ENCODE peak calls at places on chromosomes 2 and 18, in four cellular contexts. X is vagina, S is osteocyte, E is dermis microvascular lymphatic vessel endothelial cell. L is an unnamed sample.

GRCh38 chr18:13370995-13371625 is 152.6 kb downstream of the LDLRAD4 start:
- DNase-seq in X (no peak), S (peak), E (no peak), L (no peak)

GRCh38 chr2:215391531-215391930 is 44.3 kb downstream of the FN1 start:
- DNase-seq in X (no peak), S (no peak), E (no peak), L (no peak)

GRCh38 chr2:162090109-162090508 is 16.1 kb upstream of the DPP4 start:
- DNase-seq in X (no peak), S (no peak), E (no peak), L (peak)

GRCh38 chr18:3453540-3454364 is 3.8 kb downstream of the TGIF1 start:
- DNase-seq in X (peak), S (no peak), E (peak), L (peak)

GRCh38 chr2:164992818-164993217 is 37.5 kb upstream of the SLC38A11 start:
- DNase-seq in X (no peak), S (no peak), E (peak), L (peak)

GRCh38 chr2:15795426-15795825 is 144.9 kb upstream of the MYCN start:
- DNase-seq in X (no peak), S (no peak), E (no peak), L (no peak)

GRCh38 chr2:135685361-135685760 is 56.3 kb upstream of the UBXN4 start:
- DNase-seq in X (no peak), S (no peak), E (no peak), L (peak)

GRCh38 chr2:14633451-14634211 is 1.1 kb downstream of the LRATD1 start:
- DNase-seq in X (no peak), S (no peak), E (no peak), L (no peak)

GRCh38 chr18:68150976-68151375 is 563.9 kb downstream of the TMX3 start:
- DNase-seq in X (no peak), S (no peak), E (no peak), L (no peak)

GRCh38 chr18:55382277-55382805 is 205.7 kb downstream of the TCF4 start:
- DNase-seq in X (no peak), S (no peak), E (no peak), L (no peak)

GRCh38 chr2:61605245-61605644 is 67.1 kb upstream of the XPO1 start:
- DNase-seq in X (no peak), S (no peak), E (no peak), L (no peak)

GRCh38 chr2:54455584-54456525 is at the start of gene SPTBN1:
- DNase-seq in X (peak), S (peak), E (peak), L (peak)

GRCh38 chr2:96145028-96145939 is at the start of gene DUSP2:
- DNase-seq in X (no peak), S (no peak), E (no peak), L (peak)

GRCh38 chr2:240567872-240568677 is at the start of gene RNPEPL1:
- DNase-seq in X (no peak), S (peak), E (no peak), L (no peak)

GRCh38 chr2:51013060-51013746 is 18.7 kb downstream of the NRXN1 start:
- DNase-seq in X (no peak), S (no peak), E (no peak), L (no peak)

GRCh38 chr18:51068111-51068510 is 38.1 kb downstream of the SMAD4 start:
- DNase-seq in X (no peak), S (no peak), E (no peak), L (peak)